ENCODE peak calls at places on chromosomes 1 and 21, in four cellular contexts. V, I, O and N are unnamed samples.

GRCh38 chr1:230291731-230292620 is 134.2 kb downstream of the PGBD5 start:
- DNase-seq in O (no peak), I (no peak), V (no peak), N (no peak)

GRCh38 chr1:9128161-9128519 is 762 bp downstream of the GPR157 start:
- DNase-seq in V (no peak), I (no peak), O (peak), N (no peak)

GRCh38 chr1:201970334-201971159 is 11.9 kb upstream of the RNPEP start:
- DNase-seq in V (no peak), I (peak), O (no peak), N (no peak)

GRCh38 chr1:173934440-173934839 is 17.3 kb upstream of the SERPINC1 start:
- DNase-seq in I (no peak), V (no peak), O (no peak), N (no peak)

GRCh38 chr1:161915051-161915503 is 108.6 kb downstream of the OLFML2B start:
- DNase-seq in I (no peak), V (no peak), O (no peak), N (no peak)

GRCh38 chr1:41754540-41754939 is 164.2 kb downstream of the HIVEP3 start:
- DNase-seq in V (no peak), O (no peak), I (no peak), N (no peak)

GRCh38 chr1:28087614-28088167 is 719 bp downstream of the EYA3 start:
- DNase-seq in V (peak), I (no peak), O (no peak), N (no peak)

GRCh38 chr1:27598288-27598687 is 5.7 kb downstream of the AHDC1 start:
- DNase-seq in O (peak), I (peak), V (no peak), N (no peak)

GRCh38 chr1:119549719-119550141 is 42.7 kb downstream of the HSD3B1 start:
- DNase-seq in I (peak), V (peak), O (peak), N (no peak)

GRCh38 chr21:43267391-43268085 is 98.7 kb downstream of the CRYAA start:
- DNase-seq in O (no peak), I (no peak), V (no peak), N (no peak)

GRCh38 chr1:212002536-212002935 is 32.8 kb downstream of the INTS7 start:
- DNase-seq in V (no peak), I (peak), O (no peak), N (no peak)

GRCh38 chr1:164638506-164639202 is 79.7 kb downstream of the PBX1 start:
- DNase-seq in V (no peak), O (peak), I (no peak), N (no peak)

GRCh38 chr1:221868894-221869293 is 127.0 kb upstream of the DUSP10 start:
- DNase-seq in V (peak), I (peak), O (no peak), N (no peak)

GRCh38 chr1:64486193-64486592 is 16.3 kb downstream of the CACHD1 start:
- DNase-seq in O (no peak), I (no peak), V (no peak), N (no peak)

GRCh38 chr1:22317231-22317919 is 134.3 kb upstream of the ZBTB40 start:
- DNase-seq in V (peak), O (no peak), I (peak), N (no peak)

GRCh38 chr1:10171995-10172669 is 38.2 kb upstream of the KIF1B start:
- DNase-seq in O (no peak), I (no peak), V (no peak), N (no peak)

GRCh38 chr21:36321325-36322082 is 1.5 kb downstream of the MORC3 start:
- DNase-seq in I (peak), O (peak), V (peak), N (no peak)

GRCh38 chr21:37532868-37533780 is 166.6 kb downstream of the DYRK1A start:
- DNase-seq in V (peak), O (no peak), I (no peak), N (no peak)

GRCh38 chr1:163565171-163565570 is 243.4 kb downstream of the NUF2 start:
- DNase-seq in V (no peak), I (no peak), O (no peak), N (no peak)